ENCODE peak calls at places on chromosomes 4 and X, in six cellular contexts. One of them, this sample, is unnamed.

GRCh38 chr4:150385606-150386005 is 196.3 kb upstream of the MAB21L2 start:
- DNase-seq in psoas muscle: no peak
- DNase-seq in PC-3: peak; percentile 49
- DNase-seq in cardiac fibroblast: peak; percentile 98
- DNase-seq in kidney epithelial cell: peak; percentile 28
- DNase-seq in cardiac muscle cell: peak; percentile 98
- DNase-seq in this sample: no peak

GRCh38 chrX:41265615-41266014 is 68.3 kb upstream of the DDX3X start:
- DNase-seq in psoas muscle: no peak
- DNase-seq in cardiac muscle cell: peak; percentile 29
- DNase-seq in PC-3: no peak
- DNase-seq in cardiac fibroblast: peak; percentile 31
- DNase-seq in kidney epithelial cell: no peak
- DNase-seq in this sample: no peak

GRCh38 chr4:40199999-40200880 is 3.4 kb downstream of the RHOH start:
- DNase-seq in kidney epithelial cell: no peak
- DNase-seq in psoas muscle: no peak
- DNase-seq in cardiac muscle cell: no peak
- DNase-seq in PC-3: no peak
- DNase-seq in cardiac fibroblast: no peak
- DNase-seq in this sample: no peak

GRCh38 chr4:88583643-88584470 is 8.4 kb upstream of the HERC3 start:
- DNase-seq in kidney epithelial cell: no peak
- DNase-seq in psoas muscle: no peak
- DNase-seq in PC-3: no peak
- DNase-seq in cardiac fibroblast: no peak
- DNase-seq in cardiac muscle cell: no peak
- DNase-seq in this sample: no peak

GRCh38 chr4:183996868-183997267 is 91.8 kb downstream of the STOX2 start:
- DNase-seq in PC-3: peak; percentile 60
- DNase-seq in cardiac fibroblast: peak; percentile 53
- DNase-seq in cardiac muscle cell: peak; percentile 20
- DNase-seq in kidney epithelial cell: no peak
- DNase-seq in psoas muscle: no peak
- DNase-seq in this sample: no peak

GRCh38 chr4:135917016-135917415 is 1615.3 kb downstream of the PCDH18 start:
- DNase-seq in kidney epithelial cell: no peak
- DNase-seq in PC-3: no peak
- DNase-seq in psoas muscle: no peak
- DNase-seq in cardiac muscle cell: no peak
- DNase-seq in cardiac fibroblast: no peak
- DNase-seq in this sample: no peak

GRCh38 chr4:121696140-121696640 is 590 bp downstream of the ANXA5 start:
- DNase-seq in cardiac fibroblast: peak; percentile 87
- DNase-seq in cardiac muscle cell: peak; percentile 87
- DNase-seq in psoas muscle: peak; percentile 78
- DNase-seq in kidney epithelial cell: no peak
- DNase-seq in PC-3: peak; percentile 60
- DNase-seq in this sample: no peak

GRCh38 chr4:17726911-17727310 is 54.5 kb downstream of the FAM184B start:
- DNase-seq in kidney epithelial cell: no peak
- DNase-seq in PC-3: peak; percentile 52
- DNase-seq in cardiac fibroblast: no peak
- DNase-seq in cardiac muscle cell: no peak
- DNase-seq in psoas muscle: no peak
- DNase-seq in this sample: no peak

GRCh38 chrX:103877571-103877970 is 45.5 kb upstream of the RAB9B start:
- DNase-seq in kidney epithelial cell: no peak
- DNase-seq in cardiac muscle cell: no peak
- DNase-seq in cardiac fibroblast: no peak
- DNase-seq in PC-3: peak; percentile 25
- DNase-seq in psoas muscle: no peak
- DNase-seq in this sample: no peak

GRCh38 chrX:107662824-107663223 is 34.5 kb downstream of the PRPS1 start:
- DNase-seq in psoas muscle: no peak
- DNase-seq in cardiac muscle cell: no peak
- DNase-seq in PC-3: no peak
- DNase-seq in kidney epithelial cell: no peak
- DNase-seq in cardiac fibroblast: no peak
- DNase-seq in this sample: no peak

GRCh38 chrX:107656965-107657364 is 28.7 kb downstream of the PRPS1 start:
- DNase-seq in kidney epithelial cell: no peak
- DNase-seq in cardiac muscle cell: no peak
- DNase-seq in cardiac fibroblast: no peak
- DNase-seq in psoas muscle: no peak
- DNase-seq in PC-3: no peak
- DNase-seq in this sample: no peak

GRCh38 chrX:107658660-107659059 is 30.4 kb downstream of the PRPS1 start:
- DNase-seq in PC-3: no peak
- DNase-seq in cardiac muscle cell: no peak
- DNase-seq in cardiac fibroblast: no peak
- DNase-seq in kidney epithelial cell: no peak
- DNase-seq in psoas muscle: no peak
- DNase-seq in this sample: no peak

GRCh38 chrX:107659286-107659685 is 31.0 kb downstream of the PRPS1 start:
- DNase-seq in PC-3: no peak
- DNase-seq in cardiac muscle cell: no peak
- DNase-seq in cardiac fibroblast: no peak
- DNase-seq in psoas muscle: no peak
- DNase-seq in kidney epithelial cell: no peak
- DNase-seq in this sample: no peak

GRCh38 chrX:107659768-107660167 is 31.5 kb downstream of the PRPS1 start:
- DNase-seq in psoas muscle: no peak
- DNase-seq in cardiac muscle cell: peak; percentile 73
- DNase-seq in cardiac fibroblast: peak; percentile 76
- DNase-seq in kidney epithelial cell: no peak
- DNase-seq in PC-3: peak; percentile 62
- DNase-seq in this sample: peak; percentile 41
- TF ChIP-seq CTCF in psoas muscle: peak; percentile 65
- TF ChIP-seq CTCF in cardiac muscle cell: peak; percentile 64
- TF ChIP-seq CTCF in cardiac fibroblast: peak; percentile 69
- TF ChIP-seq CTCF in kidney epithelial cell: peak; percentile 68
- TF ChIP-seq CTCF in PC-3: peak; percentile 76
- TF ChIP-seq CTCF in this sample: peak; percentile 60

GRCh38 chr4:159463235-159463634 is 360.4 kb downstream of the RAPGEF2 start:
- DNase-seq in kidney epithelial cell: no peak
- DNase-seq in psoas muscle: no peak
- DNase-seq in cardiac fibroblast: no peak
- DNase-seq in cardiac muscle cell: no peak
- DNase-seq in PC-3: no peak
- DNase-seq in this sample: no peak
- TF ChIP-seq CTCF in kidney epithelial cell: no peak
- TF ChIP-seq CTCF in psoas muscle: no peak
- TF ChIP-seq CTCF in cardiac fibroblast: no peak
- TF ChIP-seq CTCF in cardiac muscle cell: no peak
- TF ChIP-seq CTCF in PC-3: no peak
- TF ChIP-seq CTCF in this sample: no peak

GRCh38 chr4:75469896-75470295 is 44.3 kb downstream of the RCHY1 start:
- DNase-seq in cardiac fibroblast: no peak
- DNase-seq in psoas muscle: no peak
- DNase-seq in kidney epithelial cell: no peak
- DNase-seq in PC-3: no peak
- DNase-seq in cardiac muscle cell: no peak
- DNase-seq in this sample: no peak

DNA sequence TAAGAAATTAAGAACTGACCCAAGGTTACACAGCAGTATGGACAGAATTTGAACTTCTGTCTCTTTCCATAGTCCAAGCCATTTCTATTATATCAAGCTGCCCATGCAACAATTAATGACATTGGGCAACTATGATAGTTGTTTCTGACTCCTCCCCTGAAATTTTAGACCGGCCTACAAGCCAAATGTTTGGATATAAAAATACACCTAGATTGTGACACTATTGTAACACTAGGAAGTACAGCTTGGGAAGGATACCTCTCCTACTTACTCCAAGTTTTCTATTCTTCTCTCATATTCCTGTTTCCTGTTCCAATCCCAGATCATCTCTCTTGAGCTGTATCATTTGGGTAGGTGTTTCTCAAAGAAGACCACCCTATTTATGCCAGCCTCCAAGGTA is 43.5 kb downstream of the RCHY1 start:
- DNase-seq in cardiac fibroblast: no peak
- DNase-seq in psoas muscle: no peak
- DNase-seq in PC-3: no peak
- DNase-seq in kidney epithelial cell: no peak
- DNase-seq in cardiac muscle cell: no peak
- DNase-seq in this sample: no peak
- TF ChIP-seq CTCF in cardiac fibroblast: no peak
- TF ChIP-seq CTCF in psoas muscle: no peak
- TF ChIP-seq CTCF in PC-3: no peak
- TF ChIP-seq CTCF in kidney epithelial cell: no peak
- TF ChIP-seq CTCF in cardiac muscle cell: no peak
- TF ChIP-seq CTCF in this sample: no peak

GRCh38 chr4:174696657-174697056 is 132.4 kb downstream of the GLRA3 start:
- DNase-seq in psoas muscle: no peak
- DNase-seq in cardiac muscle cell: peak; percentile 17
- DNase-seq in kidney epithelial cell: no peak
- DNase-seq in cardiac fibroblast: no peak
- DNase-seq in PC-3: no peak
- DNase-seq in this sample: no peak

GRCh38 chr4:174697896-174698295 is 131.2 kb downstream of the GLRA3 start:
- DNase-seq in cardiac fibroblast: no peak
- DNase-seq in cardiac muscle cell: no peak
- DNase-seq in kidney epithelial cell: no peak
- DNase-seq in psoas muscle: no peak
- DNase-seq in PC-3: no peak
- DNase-seq in this sample: no peak

GRCh38 chr4:174702974-174703478 is 126.0 kb downstream of the GLRA3 start:
- DNase-seq in cardiac fibroblast: peak; percentile 32
- DNase-seq in psoas muscle: no peak
- DNase-seq in kidney epithelial cell: no peak
- DNase-seq in PC-3: no peak
- DNase-seq in cardiac muscle cell: peak; percentile 15
- DNase-seq in this sample: no peak

GRCh38 chr4:174697164-174697563 is 131.9 kb downstream of the GLRA3 start:
- DNase-seq in psoas muscle: no peak
- DNase-seq in cardiac fibroblast: peak; percentile 79
- DNase-seq in cardiac muscle cell: peak; percentile 76
- DNase-seq in kidney epithelial cell: no peak
- DNase-seq in PC-3: no peak
- DNase-seq in this sample: no peak

DNA sequence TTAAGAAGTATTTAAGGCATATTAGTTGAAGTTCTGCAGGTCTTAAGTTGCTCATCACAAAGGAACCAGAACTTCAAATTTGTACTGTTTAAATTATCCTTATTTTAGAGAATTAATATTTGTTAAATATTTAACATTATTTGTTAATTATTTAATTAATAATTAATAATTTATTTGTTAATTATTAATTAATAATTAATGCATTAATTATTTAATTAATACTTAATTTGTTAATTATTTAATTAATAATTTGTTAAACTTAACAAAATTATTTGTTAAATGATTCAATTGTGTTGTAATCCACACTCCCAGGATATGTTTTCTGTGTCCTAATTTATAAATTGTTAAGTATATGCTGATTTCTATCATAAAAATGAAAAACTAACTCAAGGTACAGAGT is 129.4 kb downstream of the GLRA3 start:
- DNase-seq in cardiac muscle cell: no peak
- DNase-seq in kidney epithelial cell: no peak
- DNase-seq in psoas muscle: no peak
- DNase-seq in PC-3: no peak
- DNase-seq in cardiac fibroblast: no peak
- DNase-seq in this sample: no peak
- TF ChIP-seq CTCF in cardiac muscle cell: no peak
- TF ChIP-seq CTCF in kidney epithelial cell: no peak
- TF ChIP-seq CTCF in psoas muscle: no peak
- TF ChIP-seq CTCF in PC-3: no peak
- TF ChIP-seq CTCF in cardiac fibroblast: no peak
- TF ChIP-seq CTCF in this sample: no peak

GRCh38 chrX:130028196-130028595 is 45.8 kb downstream of the BCORL1 start:
- DNase-seq in psoas muscle: peak; percentile 44
- DNase-seq in cardiac muscle cell: peak; percentile 51
- DNase-seq in cardiac fibroblast: peak; percentile 56
- DNase-seq in PC-3: peak; percentile 54
- DNase-seq in kidney epithelial cell: no peak
- DNase-seq in this sample: no peak
- TF ChIP-seq CTCF in psoas muscle: peak; percentile 74
- TF ChIP-seq CTCF in cardiac muscle cell: peak; percentile 48
- TF ChIP-seq CTCF in cardiac fibroblast: peak; percentile 72
- TF ChIP-seq CTCF in PC-3: peak; percentile 83
- TF ChIP-seq CTCF in kidney epithelial cell: peak; percentile 65
- TF ChIP-seq CTCF in this sample: peak; percentile 68